ENCODE peak calls at places on chromosomes 1 and 21, in five cellular contexts. One of them, this sample, is unnamed.

GRCh38 chr1:26922201-26922729 is 722 bp downstream of the NUDC start:
- DNase-seq in epithelial cell of esophagus: peak
- DNase-seq in AG10803: no peak
- DNase-seq in endodermal cell: no peak
- DNase-seq in A549: no peak
- DNase-seq in this sample: no peak

GRCh38 chr1:160901768-160902167 is 16.8 kb upstream of the ITLN1 start:
- DNase-seq in epithelial cell of esophagus: no peak
- DNase-seq in AG10803: no peak
- DNase-seq in endodermal cell: no peak
- DNase-seq in A549: no peak
- DNase-seq in this sample: no peak

GRCh38 chr1:15994590-15995351 is 9.3 kb upstream of the SRARP start:
- DNase-seq in epithelial cell of esophagus: peak
- DNase-seq in AG10803: peak
- DNase-seq in endodermal cell: peak
- DNase-seq in A549: peak
- DNase-seq in this sample: no peak

GRCh38 chr1:220363196-220363831 is 91.1 kb upstream of the RAB3GAP2 start:
- DNase-seq in epithelial cell of esophagus: peak
- DNase-seq in AG10803: no peak
- DNase-seq in endodermal cell: no peak
- DNase-seq in A549: no peak
- DNase-seq in this sample: no peak

GRCh38 chr1:185936641-185937040 is 202.4 kb downstream of the HMCN1 start:
- DNase-seq in epithelial cell of esophagus: no peak
- DNase-seq in AG10803: no peak
- DNase-seq in endodermal cell: no peak
- DNase-seq in A549: no peak
- DNase-seq in this sample: no peak

GRCh38 chr21:45302082-45303061 is 14.7 kb upstream of the POFUT2 start:
- DNase-seq in epithelial cell of esophagus: no peak
- DNase-seq in AG10803: peak
- DNase-seq in endodermal cell: peak
- DNase-seq in A549: no peak
- DNase-seq in this sample: no peak

GRCh38 chr1:93695411-93696005 is 13.9 kb upstream of the BCAR3 start:
- DNase-seq in epithelial cell of esophagus: peak
- DNase-seq in AG10803: no peak
- DNase-seq in endodermal cell: no peak
- DNase-seq in A549: no peak
- DNase-seq in this sample: no peak

GRCh38 chr1:168709896-168710305 is 19.1 kb downstream of the DPT start:
- DNase-seq in epithelial cell of esophagus: peak
- DNase-seq in AG10803: peak
- DNase-seq in endodermal cell: no peak
- DNase-seq in A549: peak
- DNase-seq in this sample: no peak

GRCh38 chr1:85865183-85865582 is 156.9 kb upstream of the ZNHIT6 start:
- DNase-seq in epithelial cell of esophagus: no peak
- DNase-seq in AG10803: peak
- DNase-seq in endodermal cell: no peak
- DNase-seq in A549: no peak
- DNase-seq in this sample: no peak

GRCh38 chr21:36576441-36576840 is 96.5 kb upstream of the CLDN14 start:
- DNase-seq in epithelial cell of esophagus: no peak
- DNase-seq in AG10803: no peak
- DNase-seq in endodermal cell: no peak
- DNase-seq in A549: no peak
- DNase-seq in this sample: no peak

GRCh38 chr1:90725341-90725960 is 8.3 kb upstream of the BARHL2 start:
- DNase-seq in epithelial cell of esophagus: no peak
- DNase-seq in AG10803: no peak
- DNase-seq in endodermal cell: peak
- DNase-seq in A549: no peak
- DNase-seq in this sample: no peak

GRCh38 chr1:20729155-20729931 is 3.2 kb downstream of the SH2D5 start:
- DNase-seq in epithelial cell of esophagus: no peak
- DNase-seq in AG10803: no peak
- DNase-seq in endodermal cell: peak
- DNase-seq in A549: no peak
- DNase-seq in this sample: no peak

GRCh38 chr1:66374561-66375111 is 159.3 kb upstream of the SGIP1 start:
- DNase-seq in epithelial cell of esophagus: peak
- DNase-seq in AG10803: peak
- DNase-seq in endodermal cell: no peak
- DNase-seq in A549: no peak
- DNase-seq in this sample: no peak

GRCh38 chr1:185156321-185156853 is 366 bp downstream of the TRMT1L start:
- DNase-seq in epithelial cell of esophagus: peak
- DNase-seq in AG10803: peak
- DNase-seq in endodermal cell: no peak
- DNase-seq in A549: peak
- DNase-seq in this sample: no peak

GRCh38 chr1:32048440-32048839 is 24.3 kb upstream of the TMEM39B start:
- DNase-seq in epithelial cell of esophagus: no peak
- DNase-seq in AG10803: no peak
- DNase-seq in endodermal cell: no peak
- DNase-seq in A549: no peak
- DNase-seq in this sample: no peak

GRCh38 chr21:37908691-37909090 is 7.6 kb downstream of the KCNJ6 start:
- DNase-seq in epithelial cell of esophagus: no peak
- DNase-seq in AG10803: no peak
- DNase-seq in endodermal cell: no peak
- DNase-seq in A549: no peak
- DNase-seq in this sample: no peak

GRCh38 chr21:39434950-39435349 is 10.6 kb downstream of the LCA5L start:
- DNase-seq in epithelial cell of esophagus: no peak
- DNase-seq in AG10803: peak
- DNase-seq in endodermal cell: no peak
- DNase-seq in A549: no peak
- DNase-seq in this sample: no peak

GRCh38 chr1:91583326-91583755 is 82.7 kb downstream of the CDC7 start:
- DNase-seq in epithelial cell of esophagus: peak
- DNase-seq in AG10803: peak
- DNase-seq in endodermal cell: no peak
- DNase-seq in A549: no peak
- DNase-seq in this sample: no peak

GRCh38 chr1:203124011-203124410 is 3.5 kb upstream of the ADORA1 start:
- DNase-seq in epithelial cell of esophagus: no peak
- DNase-seq in AG10803: no peak
- DNase-seq in endodermal cell: peak
- DNase-seq in A549: no peak
- DNase-seq in this sample: no peak

GRCh38 chr1:6415979-6416656 is 3.6 kb downstream of the HES2 start:
- DNase-seq in epithelial cell of esophagus: peak
- DNase-seq in AG10803: no peak
- DNase-seq in endodermal cell: no peak
- DNase-seq in A549: no peak
- DNase-seq in this sample: no peak

GRCh38 chr21:44657635-44658183 is at the start of gene KRTAP12-3:
- DNase-seq in epithelial cell of esophagus: no peak
- DNase-seq in AG10803: no peak
- DNase-seq in endodermal cell: no peak
- DNase-seq in A549: no peak
- DNase-seq in this sample: no peak

GRCh38 chr1:180486092-180486491 is 16.3 kb downstream of the ACBD6 start:
- DNase-seq in epithelial cell of esophagus: no peak
- DNase-seq in AG10803: no peak
- DNase-seq in endodermal cell: no peak
- DNase-seq in A549: no peak
- DNase-seq in this sample: no peak

GRCh38 chr1:208221291-208221622 is 22.9 kb downstream of the PLXNA2 start:
- DNase-seq in epithelial cell of esophagus: no peak
- DNase-seq in AG10803: no peak
- DNase-seq in endodermal cell: no peak
- DNase-seq in A549: no peak
- DNase-seq in this sample: no peak

GRCh38 chr1:193654951-193655705 is 468.7 kb upstream of the B3GALT2 start:
- DNase-seq in epithelial cell of esophagus: peak
- DNase-seq in AG10803: no peak
- DNase-seq in endodermal cell: no peak
- DNase-seq in A549: no peak
- DNase-seq in this sample: no peak

GRCh38 chr1:1199961-1200875 is 6.2 kb downstream of the TNFRSF18 start:
- DNase-seq in epithelial cell of esophagus: no peak
- DNase-seq in AG10803: no peak
- DNase-seq in endodermal cell: no peak
- DNase-seq in A549: no peak
- DNase-seq in this sample: peak

GRCh38 chr1:208880433-208881100 is 636.4 kb upstream of the PLXNA2 start:
- DNase-seq in epithelial cell of esophagus: no peak
- DNase-seq in AG10803: no peak
- DNase-seq in endodermal cell: no peak
- DNase-seq in A549: no peak
- DNase-seq in this sample: no peak

GRCh38 chr1:168135116-168135981 is 1.4 kb downstream of the GPR161 start:
- DNase-seq in epithelial cell of esophagus: peak
- DNase-seq in AG10803: peak
- DNase-seq in endodermal cell: peak
- DNase-seq in A549: no peak
- DNase-seq in this sample: no peak

GRCh38 chr1:84365225-84366221 is 32.8 kb upstream of the DNASE2B start:
- DNase-seq in epithelial cell of esophagus: peak
- DNase-seq in AG10803: peak
- DNase-seq in endodermal cell: no peak
- DNase-seq in A549: peak
- DNase-seq in this sample: no peak

GRCh38 chr1:24481098-24481497 is 21.5 kb upstream of the RCAN3 start:
- DNase-seq in epithelial cell of esophagus: no peak
- DNase-seq in AG10803: no peak
- DNase-seq in endodermal cell: no peak
- DNase-seq in A549: no peak
- DNase-seq in this sample: no peak

GRCh38 chr1:234617135-234617985 is 7.4 kb upstream of the IRF2BP2 start:
- DNase-seq in epithelial cell of esophagus: no peak
- DNase-seq in AG10803: peak
- DNase-seq in endodermal cell: no peak
- DNase-seq in A549: no peak
- DNase-seq in this sample: no peak
- TF ChIP-seq CTCF in epithelial cell of esophagus: no peak
- TF ChIP-seq CTCF in AG10803: peak
- TF ChIP-seq CTCF in endodermal cell: peak
- TF ChIP-seq CTCF in A549: no peak
- TF ChIP-seq CTCF in this sample: peak

GRCh38 chr1:235093013-235093618 is 35.5 kb downstream of the TOMM20 start:
- DNase-seq in epithelial cell of esophagus: peak
- DNase-seq in AG10803: peak
- DNase-seq in endodermal cell: peak
- DNase-seq in A549: peak
- DNase-seq in this sample: no peak
- TF ChIP-seq CTCF in epithelial cell of esophagus: peak
- TF ChIP-seq CTCF in AG10803: peak
- TF ChIP-seq CTCF in endodermal cell: peak
- TF ChIP-seq CTCF in A549: no peak
- TF ChIP-seq CTCF in this sample: no peak

DNA sequence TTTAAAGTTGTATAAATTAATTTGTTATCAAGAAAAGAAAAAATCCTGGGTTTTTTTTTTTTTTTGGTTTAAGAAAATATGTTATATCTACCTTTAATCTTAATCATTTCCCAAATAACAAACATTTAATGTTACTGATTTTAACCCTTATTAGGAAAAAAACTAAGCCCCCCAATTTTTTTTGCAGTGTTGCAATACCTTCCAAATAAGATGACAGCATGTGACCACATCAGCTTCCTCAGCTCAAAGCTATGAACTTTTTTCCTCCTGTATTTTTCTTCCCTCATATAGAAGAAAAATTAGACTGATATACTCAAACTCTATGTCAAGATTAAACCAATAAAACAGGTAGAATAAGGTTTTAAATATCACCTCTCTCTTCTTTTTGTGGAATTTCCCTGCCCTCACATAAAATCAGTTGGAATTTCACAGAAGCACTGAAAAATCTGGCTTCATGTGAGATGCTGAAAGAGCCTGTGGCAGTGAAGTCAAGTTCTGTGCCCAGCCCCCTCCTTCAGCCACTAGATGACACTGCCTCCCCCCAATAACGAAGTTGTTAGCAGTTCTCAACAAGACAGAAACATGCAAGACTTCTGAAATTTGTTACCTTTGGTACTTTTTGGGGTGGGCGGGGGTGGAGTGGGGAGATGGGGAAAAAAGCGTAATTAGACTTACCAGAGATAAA is 9.6 kb upstream of the SMYD2 start:
- DNase-seq in epithelial cell of esophagus: no peak
- DNase-seq in AG10803: no peak
- DNase-seq in endodermal cell: peak
- DNase-seq in A549: no peak
- DNase-seq in this sample: no peak
- TF ChIP-seq CTCF in epithelial cell of esophagus: no peak
- TF ChIP-seq CTCF in AG10803: no peak
- TF ChIP-seq CTCF in endodermal cell: peak
- TF ChIP-seq CTCF in A549: no peak
- TF ChIP-seq CTCF in this sample: no peak

GRCh38 chr1:29395724-29396437 is 159.6 kb downstream of the PTPRU start:
- DNase-seq in epithelial cell of esophagus: no peak
- DNase-seq in AG10803: peak
- DNase-seq in endodermal cell: no peak
- DNase-seq in A549: no peak
- DNase-seq in this sample: no peak

GRCh38 chr1:29397981-29398380 is 161.7 kb downstream of the PTPRU start:
- DNase-seq in epithelial cell of esophagus: no peak
- DNase-seq in AG10803: no peak
- DNase-seq in endodermal cell: no peak
- DNase-seq in A549: no peak
- DNase-seq in this sample: no peak

GRCh38 chr1:29397256-29397590 is 160.9 kb downstream of the PTPRU start:
- DNase-seq in epithelial cell of esophagus: no peak
- DNase-seq in AG10803: no peak
- DNase-seq in endodermal cell: no peak
- DNase-seq in A549: no peak
- DNase-seq in this sample: no peak

GRCh38 chr1:29398431-29398830 is 162.1 kb downstream of the PTPRU start:
- DNase-seq in epithelial cell of esophagus: peak
- DNase-seq in AG10803: peak
- DNase-seq in endodermal cell: no peak
- DNase-seq in A549: no peak
- DNase-seq in this sample: no peak

DNA sequence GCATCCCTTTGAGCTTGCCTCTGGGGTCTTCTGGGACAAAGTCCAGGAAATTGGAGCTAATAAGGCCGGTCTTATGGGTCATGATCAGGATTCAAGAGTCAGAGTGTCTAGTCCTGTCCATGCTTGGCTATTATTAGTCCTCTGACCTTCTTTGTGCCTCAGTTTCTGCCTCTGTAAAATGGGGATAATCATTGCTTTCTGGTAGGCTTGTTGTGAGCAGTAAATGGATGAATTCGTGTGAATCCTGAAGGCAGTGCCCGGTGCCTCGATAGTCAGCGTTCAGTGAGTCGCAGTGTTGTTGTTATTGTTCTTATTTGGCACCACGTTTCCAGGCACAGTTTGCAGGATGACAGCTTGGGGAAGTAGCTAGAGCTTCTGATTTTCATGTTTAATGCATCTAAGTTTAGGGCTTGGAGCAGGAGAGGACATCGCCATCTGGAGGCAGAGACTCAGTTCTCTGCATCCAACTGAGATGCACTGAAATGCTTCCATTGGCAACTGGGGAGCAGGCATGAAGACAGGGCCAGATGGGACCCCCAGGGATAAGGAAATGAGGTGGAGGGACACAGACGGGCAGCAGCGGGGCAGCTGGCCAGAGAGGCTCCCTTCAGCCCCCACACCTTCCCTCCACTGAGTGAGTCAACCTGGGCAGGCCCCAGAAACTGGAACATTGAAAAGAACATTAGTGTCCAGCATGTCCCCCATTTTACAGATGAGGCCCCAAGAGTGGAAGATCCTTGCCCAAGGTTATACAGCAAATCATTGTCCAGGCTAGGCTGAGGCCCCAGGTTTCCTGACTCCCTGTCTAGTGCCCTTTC is 160.3 kb downstream of the PTPRU start:
- DNase-seq in epithelial cell of esophagus: peak
- DNase-seq in AG10803: peak
- DNase-seq in endodermal cell: peak
- DNase-seq in A549: no peak
- DNase-seq in this sample: no peak
- TF ChIP-seq CTCF in epithelial cell of esophagus: peak
- TF ChIP-seq CTCF in AG10803: peak
- TF ChIP-seq CTCF in endodermal cell: peak
- TF ChIP-seq CTCF in A549: no peak
- TF ChIP-seq CTCF in this sample: no peak